ENCODE peak calls at places on chromosomes 2 and 18, in six cellular contexts. K is HepG2, W is transverse colon, I is prostate gland, A is HCT116, S is IMR-90. T is an unnamed sample.

GRCh38 chr2:152925540-152926448 is 207.4 kb downstream of the ARL6IP6 start:
- DNase-seq in I (peak), K (peak), S (no peak), A (peak), W (peak), T (peak)

GRCh38 chr18:22370414-22370813 is 47.3 kb downstream of the CTAGE1 start:
- DNase-seq in A (no peak), W (no peak), S (no peak), K (no peak), I (no peak), T (no peak)

GRCh38 chr2:146989726-146990125 is 855.1 kb upstream of the ACVR2A start:
- DNase-seq in I (no peak), S (no peak), K (no peak), W (no peak), A (no peak), T (no peak)

GRCh38 chr2:12493031-12493513 is 223.7 kb upstream of the TRIB2 start:
- DNase-seq in K (no peak), I (no peak), A (no peak), W (no peak), S (peak), T (no peak)

GRCh38 chr2:184646177-184646576 is 47.8 kb downstream of the ZNF804A start:
- DNase-seq in K (no peak), W (no peak), S (peak), I (no peak), A (no peak), T (no peak)

GRCh38 chr2:209772316-209772715 is 684 bp downstream of the UNC80 start:
- DNase-seq in S (no peak), W (no peak), I (no peak), K (no peak), A (no peak), T (no peak)

GRCh38 chr2:31239842-31240198 is 5.9 kb downstream of the EHD3 start:
- DNase-seq in K (no peak), I (no peak), W (no peak), S (peak), A (no peak), T (no peak)

GRCh38 chr2:83827618-83828017 is 631.5 kb downstream of the SUCLG1 start:
- DNase-seq in I (no peak), K (no peak), S (no peak), A (no peak), W (no peak), T (no peak)

GRCh38 chr2:207847807-207848544 is 78.3 kb upstream of the FZD5 start:
- DNase-seq in S (peak), W (peak), K (peak), I (peak), A (no peak), T (no peak)

GRCh38 chr2:60818272-60818671 is 62.2 kb downstream of the PAPOLG start:
- DNase-seq in A (no peak), W (no peak), I (no peak), S (peak), K (peak), T (no peak)

GRCh38 chr2:191321861-191322662 is 76.9 kb downstream of the MYO1B start:
- DNase-seq in K (no peak), A (peak), S (peak), I (no peak), W (no peak), T (no peak)

GRCh38 chr2:10242451-10242850 is 60.3 kb upstream of the HPCAL1 start:
- DNase-seq in W (no peak), I (no peak), A (no peak), S (no peak), K (no peak), T (no peak)

GRCh38 chr2:119723784-119724467 is 35.8 kb upstream of the PTPN4 start:
- DNase-seq in K (peak), I (no peak), W (no peak), S (no peak), A (no peak), T (no peak)

GRCh38 chr2:58574873-58575272 is 333.7 kb upstream of the FANCL start:
- DNase-seq in K (no peak), S (no peak), W (no peak), I (no peak), A (no peak), T (no peak)

GRCh38 chr2:149084924-149085795 is 46.7 kb downstream of the LYPD6B start:
- DNase-seq in K (no peak), A (no peak), I (no peak), S (no peak), W (no peak), T (no peak)

GRCh38 chr2:217797170-217797569 is 205.6 kb downstream of the TNS1 start:
- DNase-seq in K (no peak), W (no peak), S (no peak), A (no peak), I (no peak), T (no peak)

GRCh38 chr2:71379086-71379485 is 47.5 kb downstream of the ZNF638 start:
- DNase-seq in K (no peak), W (no peak), A (peak), I (no peak), S (peak), T (peak)

GRCh38 chr18:23134780-23135678 is at the start of gene CABLES1:
- DNase-seq in K (peak), S (peak), I (peak), A (no peak), W (peak), T (peak)

GRCh38 chr2:112173646-112174319 is 35.6 kb downstream of the FBLN7 start:
- DNase-seq in S (no peak), W (no peak), I (no peak), A (no peak), K (peak), T (no peak)

GRCh38 chr2:197170137-197170682 is 140.4 kb downstream of the ANKRD44 start:
- DNase-seq in W (no peak), A (no peak), S (peak), K (no peak), I (no peak), T (no peak)

GRCh38 chr2:42969231-42970150 is 177.1 kb upstream of the HAAO start:
- DNase-seq in W (no peak), I (no peak), K (no peak), S (peak), A (no peak), T (no peak)

GRCh38 chr2:45166229-45166890 is 157.1 kb upstream of the SIX2 start:
- DNase-seq in S (no peak), A (no peak), K (no peak), I (no peak), W (no peak), T (no peak)

GRCh38 chr2:148402786-148403185 is 241.8 kb upstream of the EPC2 start:
- DNase-seq in W (no peak), I (no peak), S (no peak), A (no peak), K (no peak), T (no peak)

GRCh38 chr18:54749291-54749690 is 79.0 kb upstream of the RAB27B start:
- DNase-seq in I (no peak), K (no peak), A (no peak), S (no peak), W (no peak), T (no peak)

GRCh38 chr2:137706786-137707613 is 257.3 kb upstream of the HNMT start:
- DNase-seq in I (no peak), W (no peak), A (no peak), S (no peak), K (no peak), T (no peak)

GRCh38 chr2:146874260-146874658 is 970.6 kb upstream of the ACVR2A start:
- DNase-seq in A (peak), S (no peak), K (no peak), W (no peak), I (no peak), T (no peak)

GRCh38 chr2:232624554-232624842 is 8.9 kb upstream of the EFHD1 start:
- DNase-seq in S (no peak), K (no peak), I (no peak), W (no peak), A (no peak), T (no peak)

GRCh38 chr2:240919161-240919781 is 13.1 kb downstream of the CROCC2 start:
- DNase-seq in W (peak), K (no peak), A (no peak), I (no peak), S (no peak), T (no peak)

GRCh38 chr18:59823611-59824195 is 76.1 kb upstream of the PMAIP1 start:
- DNase-seq in W (peak), I (peak), S (peak), A (peak), K (peak), T (peak)

GRCh38 chr2:188328419-188328818 is 36.7 kb downstream of the GULP1 start:
- DNase-seq in S (no peak), A (no peak), I (no peak), W (no peak), K (no peak), T (peak)

GRCh38 chr18:61870151-61870550 is 22.7 kb downstream of the RNF152 start:
- DNase-seq in I (no peak), K (no peak), S (peak), A (no peak), W (no peak), T (no peak)

GRCh38 chr18:57970356-57971095 is 73.5 kb upstream of the NEDD4L start:
- DNase-seq in W (no peak), S (no peak), I (no peak), A (peak), K (peak), T (peak)

GRCh38 chr2:157662401-157662800 is 33.7 kb upstream of the ACVR1C start:
- DNase-seq in A (no peak), K (no peak), W (no peak), I (no peak), S (no peak), T (no peak)

GRCh38 chr18:22048932-22049615 is 120.3 kb upstream of the GATA6 start:
- DNase-seq in S (no peak), A (no peak), W (no peak), K (peak), I (no peak), T (no peak)

GRCh38 chr18:48098538-48098937 is 168.1 kb upstream of the SMAD2 start:
- DNase-seq in S (no peak), I (no peak), A (no peak), K (no peak), W (no peak), T (no peak)

GRCh38 chr18:72539861-72540260 is 4.3 kb downstream of the CBLN2 start:
- DNase-seq in S (no peak), I (no peak), W (no peak), K (no peak), A (no peak), T (no peak)

GRCh38 chr2:45651415-45652089 is at the start of gene PRKCE:
- DNase-seq in S (no peak), K (no peak), A (no peak), W (peak), I (peak), T (peak)

GRCh38 chr2:227821043-227821942 is 7.7 kb downstream of the CCL20 start:
- DNase-seq in A (peak), W (peak), I (no peak), S (no peak), K (peak), T (no peak)

GRCh38 chr2:96531872-96532505 is 4.6 kb upstream of the ARID5A start:
- DNase-seq in S (peak), I (peak), K (no peak), A (peak), W (peak), T (peak)

GRCh38 chr2:111121028-111121872 is 536 bp downstream of the BCL2L11 start:
- DNase-seq in K (peak), S (no peak), W (peak), I (peak), A (no peak), T (peak)

GRCh38 chr2:111120253-111121027 is at the start of gene BCL2L11:
- DNase-seq in K (peak), I (peak), A (peak), S (peak), W (peak), T (peak)

GRCh38 chr2:111123751-111124150 is 3.0 kb downstream of the BCL2L11 start:
- DNase-seq in W (no peak), I (no peak), A (no peak), K (no peak), S (no peak), T (no peak)

GRCh38 chr2:111122631-111123421 is 2.1 kb downstream of the BCL2L11 start:
- DNase-seq in W (peak), K (peak), S (peak), I (peak), A (no peak), T (peak)

DNA sequence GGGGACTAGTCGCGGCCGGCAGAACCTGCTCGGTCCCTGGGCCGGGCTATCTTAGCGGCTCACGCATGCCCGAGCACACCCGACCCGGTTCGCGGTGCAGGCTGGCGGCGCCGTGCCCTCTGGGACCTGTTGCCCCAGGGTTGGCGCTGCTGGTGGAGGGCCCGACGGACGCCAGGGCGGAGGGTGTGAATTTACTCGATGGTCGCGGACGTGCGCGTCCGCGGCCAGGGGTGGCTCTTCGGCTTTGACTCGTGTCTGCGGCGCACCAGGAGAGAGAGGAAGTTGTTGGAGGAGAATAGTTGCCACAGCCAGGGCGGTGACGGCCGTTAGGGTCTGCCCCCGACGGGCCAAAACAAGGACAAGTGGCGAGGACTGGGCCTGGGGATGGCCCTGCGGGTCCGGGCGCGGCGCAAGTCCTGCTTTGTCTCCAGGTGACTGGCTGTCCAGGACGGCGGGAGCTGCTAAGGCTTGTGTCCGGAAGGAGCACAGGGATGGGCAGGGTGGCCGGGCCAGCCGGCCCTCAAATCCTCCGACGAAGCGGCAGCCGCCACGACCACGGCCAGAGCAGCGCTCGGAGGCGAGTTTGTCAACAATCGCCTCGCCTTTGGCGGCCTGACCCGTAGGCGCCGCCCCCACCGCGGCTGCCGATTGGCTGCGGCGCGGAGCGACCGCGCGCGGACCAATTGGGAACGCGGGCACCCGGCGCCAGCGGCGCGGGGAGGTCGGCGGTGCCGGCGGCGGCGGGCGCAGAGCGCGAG is 1.3 kb downstream of the BCL2L11 start:
- DNase-seq in A (peak), W (peak), I (peak), S (peak), K (peak), T (peak)
- TF ChIP-seq POLR2A in A (peak), W (peak), I (peak), S (no peak), K (peak), T (peak)

DNA sequence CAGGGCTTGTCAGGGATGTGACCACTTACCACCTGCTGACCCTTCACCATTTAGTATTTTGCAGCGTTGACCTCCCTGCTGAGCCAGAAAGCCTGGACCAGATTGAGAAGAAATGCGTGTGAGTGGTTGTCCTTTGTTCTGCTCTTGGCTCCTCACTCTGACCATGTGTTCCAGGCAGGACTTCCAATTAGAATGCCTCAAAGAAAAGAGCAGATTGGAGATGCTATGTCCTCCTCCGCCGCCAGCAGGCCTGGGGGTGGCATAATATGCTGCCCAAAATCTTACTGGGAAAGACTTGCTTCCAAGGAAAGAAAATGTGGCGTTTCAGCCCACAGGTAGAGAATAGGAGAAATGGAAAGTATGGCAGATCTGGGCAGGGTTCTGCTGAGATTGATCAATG is 894.2 kb downstream of the SLC4A3 start:
- DNase-seq in K (no peak), A (no peak), S (no peak), I (no peak), W (no peak), T (no peak)
- TF ChIP-seq POLR2A in K (no peak), A (no peak), S (no peak), I (no peak), W (no peak), T (no peak)

GRCh38 chr2:134292514-134292913 is 38.6 kb downstream of the MGAT5 start:
- DNase-seq in K (no peak), W (no peak), I (no peak), S (no peak), A (no peak), T (no peak)

GRCh38 chr2:134290363-134290762 is 36.5 kb downstream of the MGAT5 start:
- DNase-seq in I (no peak), K (no peak), W (no peak), A (no peak), S (no peak), T (no peak)

GRCh38 chr2:134287323-134287722 is 33.5 kb downstream of the MGAT5 start:
- DNase-seq in I (no peak), K (no peak), W (no peak), S (no peak), A (no peak), T (no peak)

GRCh38 chr2:134289225-134289624 is 35.4 kb downstream of the MGAT5 start:
- DNase-seq in K (no peak), S (no peak), I (no peak), A (no peak), W (no peak), T (no peak)

GRCh38 chr2:134288814-134289213 is 34.9 kb downstream of the MGAT5 start:
- DNase-seq in K (no peak), S (no peak), W (no peak), A (no peak), I (no peak), T (no peak)
- TF ChIP-seq POLR2A in K (no peak), S (no peak), W (no peak), A (no peak), I (no peak), T (no peak)

GRCh38 chr2:54342603-54343002 is 86.6 kb upstream of the TSPYL6 start:
- DNase-seq in S (no peak), K (no peak), I (no peak), W (no peak), A (no peak), T (no peak)

GRCh38 chr2:54348672-54349071 is 92.6 kb upstream of the TSPYL6 start:
- DNase-seq in I (no peak), A (no peak), K (peak), W (no peak), S (peak), T (no peak)

GRCh38 chr2:54353216-54353615 is 97.2 kb upstream of the TSPYL6 start:
- DNase-seq in K (no peak), W (no peak), S (no peak), I (no peak), A (no peak), T (no peak)

GRCh38 chr2:54350422-54350821 is 94.4 kb upstream of the TSPYL6 start:
- DNase-seq in S (no peak), W (no peak), A (no peak), I (no peak), K (no peak), T (no peak)

DNA sequence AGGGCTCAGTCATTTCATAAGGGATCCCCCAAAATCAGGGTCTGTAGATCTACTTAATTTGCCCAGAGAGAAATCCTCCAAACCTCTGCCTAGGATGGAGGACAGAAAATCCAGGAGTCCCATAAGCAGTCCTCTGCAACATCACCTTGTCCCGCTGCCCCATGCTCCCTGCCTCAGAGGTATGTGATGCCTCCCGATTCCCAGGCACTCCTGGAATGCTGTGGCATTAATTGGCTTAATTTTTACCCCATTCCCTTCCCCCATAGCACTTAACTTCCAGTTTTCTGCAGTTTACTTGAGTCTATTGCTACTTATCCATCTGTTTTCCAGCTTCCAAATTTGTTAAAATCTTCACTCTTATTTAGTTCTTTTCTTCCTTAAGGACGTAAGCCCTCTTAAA is 91.6 kb upstream of the TSPYL6 start:
- DNase-seq in K (no peak), S (no peak), A (no peak), W (no peak), I (no peak), T (no peak)
- TF ChIP-seq POLR2A in K (no peak), S (no peak), A (no peak), W (no peak), I (no peak), T (no peak)

T was measured in erythroblast.